ENCODE peak calls at places on chromosomes 13 and 19, in six cellular contexts. One of them, this sample, is unnamed.

GRCh38 chr13:46354143-46355087 is 32.6 kb downstream of the RUBCNL start:
- DNase-seq in H1: no peak
- DNase-seq in K562: no peak
- DNase-seq in HCT116: peak; percentile 48
- DNase-seq in NT2/D1: no peak
- DNase-seq in HepG2: peak; percentile 68
- DNase-seq in this sample: no peak

GRCh38 chr13:41812851-41813250 is 148.1 kb downstream of the VWA8 start:
- DNase-seq in HepG2: no peak
- DNase-seq in H1: no peak
- DNase-seq in NT2/D1: no peak
- DNase-seq in K562: no peak
- DNase-seq in HCT116: no peak
- DNase-seq in this sample: no peak

GRCh38 chr19:50669319-50670101 is 20.3 kb downstream of the C19orf81 start:
- DNase-seq in NT2/D1: no peak
- DNase-seq in HepG2: no peak
- DNase-seq in HCT116: no peak
- DNase-seq in H1: no peak
- DNase-seq in K562: peak; percentile 68
- DNase-seq in this sample: peak; percentile 78

GRCh38 chr13:41693434-41693833 is 236.1 kb downstream of the RGCC start:
- DNase-seq in H1: no peak
- DNase-seq in HCT116: no peak
- DNase-seq in K562: no peak
- DNase-seq in HepG2: no peak
- DNase-seq in NT2/D1: no peak
- DNase-seq in this sample: no peak

GRCh38 chr19:27750697-27751391 is 1462.1 kb downstream of the UQCRFS1 start:
- DNase-seq in HCT116: no peak
- DNase-seq in NT2/D1: no peak
- DNase-seq in K562: no peak
- DNase-seq in HepG2: no peak
- DNase-seq in H1: no peak
- DNase-seq in this sample: no peak

GRCh38 chr19:12545267-12545666 is 6.0 kb downstream of the ZNF564 start:
- DNase-seq in HepG2: peak; percentile 24
- DNase-seq in NT2/D1: no peak
- DNase-seq in H1: no peak
- DNase-seq in HCT116: no peak
- DNase-seq in K562: peak; percentile 25
- DNase-seq in this sample: no peak

GRCh38 chr13:94595006-94595942 is 678 bp downstream of the TGDS start:
- DNase-seq in HepG2: no peak
- DNase-seq in NT2/D1: no peak
- DNase-seq in K562: peak; percentile 30
- DNase-seq in HCT116: no peak
- DNase-seq in H1: no peak
- DNase-seq in this sample: peak; percentile 29

GRCh38 chr19:49533551-49534488 is 6.0 kb downstream of the RCN3 start:
- DNase-seq in HepG2: no peak
- DNase-seq in HCT116: no peak
- DNase-seq in NT2/D1: no peak
- DNase-seq in H1: no peak
- DNase-seq in K562: peak; percentile 84
- DNase-seq in this sample: peak; percentile 93

GRCh38 chr19:42313096-42313839 is at the start of gene TMEM145:
- DNase-seq in HepG2: no peak
- DNase-seq in HCT116: no peak
- DNase-seq in H1: no peak
- DNase-seq in K562: peak; percentile 85
- DNase-seq in NT2/D1: no peak
- DNase-seq in this sample: peak; percentile 97

GRCh38 chr19:823565-824121 is 1.9 kb upstream of the PLPPR3 start:
- DNase-seq in H1: no peak
- DNase-seq in HCT116: no peak
- DNase-seq in K562: peak; percentile 70
- DNase-seq in NT2/D1: no peak
- DNase-seq in HepG2: no peak
- DNase-seq in this sample: no peak

GRCh38 chr19:30664358-30665058 is 292.3 kb downstream of the ZNF536 start:
- DNase-seq in H1: no peak
- DNase-seq in K562: no peak
- DNase-seq in NT2/D1: peak; percentile 9
- DNase-seq in HepG2: peak; percentile 84
- DNase-seq in HCT116: no peak
- DNase-seq in this sample: peak; percentile 51

GRCh38 chr13:107568181-107568580 is 647.2 kb downstream of the LIG4 start:
- DNase-seq in HCT116: no peak
- DNase-seq in H1: no peak
- DNase-seq in NT2/D1: no peak
- DNase-seq in K562: no peak
- DNase-seq in HepG2: no peak
- DNase-seq in this sample: no peak

GRCh38 chr13:107562222-107562621 is 653.1 kb downstream of the LIG4 start:
- DNase-seq in K562: no peak
- DNase-seq in HCT116: no peak
- DNase-seq in NT2/D1: no peak
- DNase-seq in HepG2: no peak
- DNase-seq in H1: no peak
- DNase-seq in this sample: peak; percentile 40

GRCh38 chr13:107563099-107563925 is 652.0 kb downstream of the LIG4 start:
- DNase-seq in H1: no peak
- DNase-seq in K562: no peak
- DNase-seq in HepG2: peak; percentile 0
- DNase-seq in HCT116: no peak
- DNase-seq in NT2/D1: no peak
- DNase-seq in this sample: peak; percentile 25
- TF ChIP-seq YY1 in H1: no peak
- TF ChIP-seq YY1 in K562: no peak
- TF ChIP-seq YY1 in HepG2: no peak
- TF ChIP-seq YY1 in HCT116: no peak
- TF ChIP-seq YY1 in NT2/D1: no peak
- TF ChIP-seq YY1 in this sample: no peak

GRCh38 chr13:58151452-58151851 is 519.9 kb downstream of the PCDH17 start:
- DNase-seq in NT2/D1: no peak
- DNase-seq in H1: no peak
- DNase-seq in HepG2: no peak
- DNase-seq in HCT116: no peak
- DNase-seq in K562: no peak
- DNase-seq in this sample: no peak
- TF ChIP-seq YY1 in NT2/D1: no peak
- TF ChIP-seq YY1 in H1: no peak
- TF ChIP-seq YY1 in HepG2: no peak
- TF ChIP-seq YY1 in HCT116: no peak
- TF ChIP-seq YY1 in K562: no peak
- TF ChIP-seq YY1 in this sample: no peak

DNA sequence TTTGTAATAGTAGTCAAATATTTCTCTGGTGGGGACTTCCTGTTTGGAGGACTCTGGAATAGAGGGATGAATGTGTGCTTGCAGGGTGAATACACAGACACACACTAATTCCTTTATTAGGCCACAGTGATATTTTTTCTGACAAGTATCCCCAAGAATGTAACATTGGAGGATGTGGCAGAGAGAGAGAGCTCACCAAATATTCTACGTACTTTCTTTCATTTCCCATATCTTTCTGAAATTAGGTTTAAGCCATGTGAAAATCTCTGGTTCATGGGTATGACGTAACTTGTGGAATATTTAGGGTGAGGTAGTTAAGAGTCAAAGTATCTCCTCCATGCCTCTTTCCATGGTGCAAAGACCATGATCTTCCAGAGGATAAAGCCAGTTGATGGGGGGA is 463.4 kb downstream of the DIAPH3 start:
- DNase-seq in HepG2: peak; percentile 34
- DNase-seq in HCT116: no peak
- DNase-seq in NT2/D1: no peak
- DNase-seq in H1: no peak
- DNase-seq in K562: no peak
- DNase-seq in this sample: no peak
- TF ChIP-seq YY1 in HepG2: no peak
- TF ChIP-seq YY1 in HCT116: no peak
- TF ChIP-seq YY1 in NT2/D1: no peak
- TF ChIP-seq YY1 in H1: no peak
- TF ChIP-seq YY1 in K562: no peak
- TF ChIP-seq YY1 in this sample: no peak

DNA sequence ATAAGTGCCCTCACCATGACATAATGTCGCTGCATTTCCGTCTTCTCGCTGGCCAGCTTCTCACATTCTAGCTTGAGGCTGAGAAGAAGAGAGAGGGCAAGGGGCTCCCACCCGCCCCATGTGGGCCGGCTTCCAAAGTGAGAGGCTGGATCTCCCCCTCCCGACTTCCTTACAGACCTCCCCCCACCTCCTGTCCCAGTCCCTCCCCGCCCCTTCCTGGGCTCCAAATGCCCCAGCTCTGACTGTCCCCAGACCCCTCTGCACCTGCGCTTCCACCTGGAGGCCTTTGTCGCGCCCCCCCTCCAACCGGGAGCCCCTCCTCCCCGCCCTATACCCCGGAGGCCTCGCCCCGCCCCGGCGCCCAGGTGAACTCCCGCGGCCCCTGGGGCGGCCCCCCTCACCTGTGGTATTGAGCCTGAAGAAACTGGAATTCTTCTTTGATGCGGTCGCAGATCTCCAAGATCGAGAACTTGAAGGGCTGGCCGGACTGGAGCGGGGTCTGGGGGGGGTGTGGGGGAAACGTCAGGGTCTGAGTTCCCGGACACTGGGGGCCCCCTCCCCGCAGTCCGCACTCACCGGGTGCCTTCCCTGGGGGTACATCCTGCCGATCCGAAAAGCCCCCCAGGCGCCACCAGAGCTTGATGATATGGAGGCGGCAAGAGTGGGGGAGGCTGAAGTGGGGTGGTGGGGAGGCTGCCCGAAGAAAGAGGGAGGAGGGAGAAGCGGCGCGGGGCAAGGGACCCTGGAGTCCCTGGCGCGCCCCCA is 593 bp downstream of the TLE2 start:
- DNase-seq in NT2/D1: no peak
- DNase-seq in H1: no peak
- DNase-seq in HCT116: no peak
- DNase-seq in HepG2: no peak
- DNase-seq in K562: no peak
- DNase-seq in this sample: no peak
- TF ChIP-seq YY1 in NT2/D1: no peak
- TF ChIP-seq YY1 in H1: no peak
- TF ChIP-seq YY1 in HCT116: no peak
- TF ChIP-seq YY1 in HepG2: no peak
- TF ChIP-seq YY1 in K562: no peak
- TF ChIP-seq YY1 in this sample: no peak

GRCh38 chr13:100547805-100548204 is 40.8 kb downstream of the GGACT start:
- DNase-seq in HCT116: no peak
- DNase-seq in HepG2: no peak
- DNase-seq in H1: no peak
- DNase-seq in NT2/D1: no peak
- DNase-seq in K562: no peak
- DNase-seq in this sample: peak; percentile 61
- TF ChIP-seq YY1 in HCT116: no peak
- TF ChIP-seq YY1 in HepG2: no peak
- TF ChIP-seq YY1 in H1: no peak
- TF ChIP-seq YY1 in NT2/D1: no peak
- TF ChIP-seq YY1 in K562: no peak
- TF ChIP-seq YY1 in this sample: no peak

GRCh38 chr13:24389506-24389905 is 80.1 kb downstream of the C1QTNF9 start:
- DNase-seq in HCT116: no peak
- DNase-seq in HepG2: no peak
- DNase-seq in NT2/D1: no peak
- DNase-seq in K562: no peak
- DNase-seq in H1: no peak
- DNase-seq in this sample: no peak
- TF ChIP-seq YY1 in HCT116: no peak
- TF ChIP-seq YY1 in HepG2: no peak
- TF ChIP-seq YY1 in NT2/D1: no peak
- TF ChIP-seq YY1 in K562: no peak
- TF ChIP-seq YY1 in H1: no peak
- TF ChIP-seq YY1 in this sample: no peak

DNA sequence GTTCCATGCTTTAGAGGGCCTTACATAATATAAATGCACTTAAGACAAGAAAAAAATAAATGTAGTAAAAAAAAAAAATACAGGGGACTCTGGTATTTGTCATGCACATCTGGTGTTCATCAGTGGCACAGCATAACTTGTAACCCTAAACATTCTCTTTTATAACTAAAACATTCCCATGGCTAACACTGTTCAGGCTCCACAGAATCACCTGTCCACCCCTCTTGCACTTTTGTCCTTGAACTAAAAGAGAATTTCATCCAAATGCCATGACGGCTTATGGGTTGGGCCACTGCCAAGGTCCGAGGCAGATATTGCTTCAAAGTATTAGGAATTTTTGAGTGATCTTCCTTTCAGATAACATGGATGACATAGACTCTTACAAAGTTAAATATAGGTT is 25.7 kb upstream of the SERP2 start:
- DNase-seq in HepG2: peak; percentile 46
- DNase-seq in K562: no peak
- DNase-seq in H1: no peak
- DNase-seq in HCT116: no peak
- DNase-seq in NT2/D1: no peak
- DNase-seq in this sample: peak; percentile 39
- TF ChIP-seq YY1 in HepG2: no peak
- TF ChIP-seq YY1 in K562: no peak
- TF ChIP-seq YY1 in H1: no peak
- TF ChIP-seq YY1 in HCT116: no peak
- TF ChIP-seq YY1 in NT2/D1: no peak
- TF ChIP-seq YY1 in this sample: no peak